ENCODE peak calls at places on chromosomes 6 and 20, in nine cellular contexts. X is fibroblast of lung, C is psoas muscle, K is H9, T is body of pancreas, A is heart right ventricle, L is cardiac muscle cell, O is mammary epithelial cell, M is spleen. H is an unnamed sample. For H3K4me1, the result is how much of the 10 kb centered on the place peaks cover.

GRCh38 chr20:32473231-32474008 is 111.7 kb downstream of the NOL4L start:
- DNase-seq in M (no peak), X (no peak), O (no peak), T (peak), C (no peak), K (no peak), A (no peak), L (no peak), H (peak)

GRCh38 chr6:37089783-37090182 is 80.2 kb upstream of the PIM1 start:
- DNase-seq in X (no peak), O (no peak), L (no peak), K (no peak), M (no peak), C (no peak), A (no peak), T (no peak), H (no peak)

GRCh38 chr6:167129159-167129558 is 6.3 kb downstream of the CCR6 start:
- DNase-seq in L (no peak), O (no peak), C (no peak), X (no peak), A (no peak), T (no peak), M (no peak), K (no peak), H (no peak)

GRCh38 chr20:61310954-61311353 is 58.9 kb downstream of the CDH4 start:
- DNase-seq in A (no peak), L (no peak), T (no peak), K (no peak), M (no peak), X (no peak), C (no peak), O (no peak), H (no peak)

GRCh38 chr20:32522525-32522774 is 62.7 kb downstream of the NOL4L start:
- DNase-seq in T (no peak), L (no peak), O (no peak), X (no peak), C (peak), A (no peak), K (no peak), M (peak), H (no peak)

GRCh38 chr6:133973109-133973971 is 20.3 kb downstream of the TBPL1 start:
- DNase-seq in K (no peak), T (no peak), C (no peak), X (peak), M (no peak), L (peak), O (peak), A (no peak), H (no peak)

GRCh38 chr6:117483645-117484016 is 1.2 kb downstream of the DCBLD1 start:
- DNase-seq in K (no peak), O (peak), M (no peak), T (no peak), X (peak), C (no peak), A (no peak), L (peak), H (no peak)

GRCh38 chr20:3177746-3178477 is 4.6 kb upstream of the LZTS3 start:
- DNase-seq in O (no peak), A (no peak), L (no peak), X (no peak), M (peak), T (no peak), C (peak), K (no peak), H (no peak)

GRCh38 chr6:7542065-7542877 is 800 bp downstream of the DSP start:
- DNase-seq in M (peak), L (no peak), X (no peak), C (no peak), A (peak), T (peak), K (peak), O (no peak), H (peak)

GRCh38 chr20:53163486-53163885 is 191.3 kb downstream of the TSHZ2 start:
- DNase-seq in C (no peak), K (no peak), O (peak), M (no peak), A (no peak), T (peak), X (peak), L (peak), H (no peak)

GRCh38 chr6:80181352-80182081 is 75.0 kb downstream of the BCKDHB start:
- DNase-seq in T (no peak), X (peak), C (no peak), L (no peak), K (no peak), O (no peak), M (no peak), A (no peak), H (no peak)

GRCh38 chr6:32868257-32868788 is 14.3 kb downstream of the PSMB9 start:
- DNase-seq in K (peak), O (peak), L (peak), A (peak), C (peak), X (peak), T (peak), M (peak), H (peak)

GRCh38 chr20:62640870-62641748 is 1.2 kb upstream of the SLCO4A1 start:
- DNase-seq in X (no peak), O (no peak), L (no peak), A (no peak), K (no peak), C (no peak), T (no peak), M (peak), H (no peak)

GRCh38 chr6:33126101-33126714 is 50.4 kb downstream of the HLA-DPB1 start:
- DNase-seq in M (peak), A (peak), O (peak), C (peak), T (peak), X (peak), K (peak), L (peak), H (peak)

GRCh38 chr6:44062771-44063560 is 64.3 kb downstream of the MRPL14 start:
- DNase-seq in L (peak), K (peak), M (peak), X (no peak), T (no peak), O (peak), A (no peak), C (no peak), H (no peak)

GRCh38 chr20:17849901-17850673 is 118.5 kb downstream of the SNX5 start:
- DNase-seq in M (no peak), K (no peak), A (peak), T (peak), O (peak), L (peak), X (peak), C (peak), H (no peak)

GRCh38 chr20:49865559-49865958 is 49.8 kb downstream of the SPATA2 start:
- DNase-seq in K (no peak), X (no peak), L (peak), M (no peak), A (no peak), C (no peak), T (no peak), O (no peak), H (peak)

GRCh38 chr20:4925842-4926530 is 75.3 kb downstream of the SLC23A2 start:
- DNase-seq in K (no peak), M (no peak), T (peak), L (peak), X (peak), O (peak), A (peak), C (peak), H (no peak)

GRCh38 chr6:155782320-155782730 is 326.7 kb upstream of the NOX3 start:
- DNase-seq in O (peak), M (no peak), X (peak), K (no peak), L (peak), T (peak), A (no peak), C (no peak), H (no peak)

GRCh38 chr6:145428656-145429173 is 306.6 kb downstream of the EPM2A start:
- DNase-seq in M (no peak), L (peak), O (no peak), C (no peak), T (no peak), X (no peak), A (no peak), K (no peak), H (no peak)

GRCh38 chr6:83514877-83515466 is 2.6 kb downstream of the PRSS35 start:
- DNase-seq in M (no peak), X (peak), L (peak), T (peak), O (peak), A (no peak), C (no peak), K (no peak), H (peak)

GRCh38 chr6:129730477-129731165 is 20.6 kb upstream of the ARHGAP18 start:
- DNase-seq in C (no peak), O (no peak), K (no peak), T (peak), L (peak), M (no peak), A (no peak), X (peak), H (no peak)
- TF ChIP-seq CTCF in C (peak), O (peak), K (peak), T (no peak), L (peak), M (peak), A (peak), X (peak), H (peak)

GRCh38 chr20:25055711-25056492 is 2.0 kb downstream of the ACSS1 start:
- DNase-seq in T (peak), O (no peak), A (no peak), M (peak), C (no peak), L (peak), K (no peak), X (no peak), H (no peak)
- H3K4me1 ChIP-seq in T (half or more), O (under half), A (half or more), M (half or more), C (half or more), L (under half), K (under half), X (under half), H (half or more)

DNA sequence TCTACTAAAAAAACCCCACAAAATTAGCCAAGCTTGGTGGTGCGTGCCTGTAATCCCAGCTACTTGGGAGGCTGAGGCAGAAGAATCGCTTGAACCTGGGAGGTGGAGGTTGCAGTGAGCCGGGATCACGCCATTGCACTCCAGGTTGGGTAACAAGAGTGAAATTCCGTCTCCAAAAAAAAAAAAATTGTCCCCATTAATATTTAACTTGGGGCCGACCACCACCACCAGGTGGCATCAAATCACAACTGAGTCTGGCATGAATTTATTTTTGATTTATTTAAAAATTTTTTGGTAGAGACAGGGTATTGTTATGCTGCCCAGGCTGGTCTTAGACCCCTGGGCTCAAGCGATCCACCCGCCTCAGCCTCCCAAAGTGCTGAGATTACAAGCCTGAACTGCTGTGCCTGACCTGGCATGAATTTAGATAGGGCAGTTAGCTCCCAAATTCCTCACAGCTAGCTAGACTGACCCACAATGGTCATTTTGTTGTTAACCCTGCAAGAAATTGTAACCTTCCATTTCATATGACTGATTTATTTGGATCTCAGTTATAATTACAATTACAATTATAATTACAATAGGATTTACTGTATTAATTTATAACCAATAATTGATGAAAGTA is 17.1 kb upstream of the BEND3 start:
- DNase-seq in X (peak), L (peak), C (no peak), A (no peak), K (no peak), M (no peak), O (no peak), T (peak), H (no peak)
- TF ChIP-seq CTCF in X (peak), L (peak), C (peak), A (peak), K (peak), M (peak), O (no peak), T (no peak), H (peak)

DNA sequence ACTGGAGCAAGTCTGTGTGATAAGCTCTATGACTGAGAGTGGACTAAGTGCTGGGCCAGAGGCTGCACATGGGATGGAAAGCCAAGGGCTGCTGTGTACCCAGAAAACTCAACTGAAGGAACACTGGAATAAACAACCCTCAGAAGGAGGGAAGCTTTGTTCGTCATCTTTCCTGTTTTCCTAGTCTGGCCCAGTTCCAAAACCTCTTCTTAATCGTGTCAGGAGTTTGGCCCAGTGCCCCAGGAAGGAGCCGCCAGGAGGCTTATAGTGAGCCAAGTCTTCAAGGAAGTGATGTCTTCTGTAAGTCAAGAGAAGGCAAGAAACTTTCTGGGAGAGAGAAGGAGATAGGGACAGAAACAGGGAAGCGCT is 23.3 kb upstream of the TOP1 start:
- DNase-seq in T (peak), M (no peak), K (no peak), A (peak), X (peak), C (peak), O (peak), L (peak), H (no peak)
- H3K4me1 ChIP-seq in T (under half), M (half or more), K (under half), A (under half), X (under half), C (under half), O (under half), L (under half), H (half or more)

GRCh38 chr6:113458368-113459010 is 398.7 kb upstream of the MARCKS start:
- DNase-seq in C (no peak), O (no peak), T (no peak), L (peak), X (no peak), M (no peak), A (no peak), K (no peak), H (no peak)

GRCh38 chr6:113457751-113458150 is 399.4 kb upstream of the MARCKS start:
- DNase-seq in T (no peak), A (no peak), C (no peak), X (no peak), M (no peak), O (no peak), K (no peak), L (no peak), H (no peak)

GRCh38 chr6:113464536-113464935 is 392.6 kb upstream of the MARCKS start:
- DNase-seq in X (no peak), O (no peak), T (no peak), K (no peak), C (no peak), M (no peak), L (no peak), A (no peak), H (no peak)

GRCh38 chr6:113464959-113465358 is 392.2 kb upstream of the MARCKS start:
- DNase-seq in L (peak), K (no peak), A (no peak), T (no peak), M (no peak), C (no peak), X (peak), O (peak), H (no peak)

GRCh38 chr6:113461153-113461897 is 395.8 kb upstream of the MARCKS start:
- DNase-seq in X (no peak), A (no peak), C (no peak), T (no peak), O (no peak), L (peak), K (no peak), M (no peak), H (no peak)
- TF ChIP-seq CTCF in X (peak), A (no peak), C (no peak), T (no peak), O (peak), L (peak), K (peak), M (no peak), H (peak)

GRCh38 chr6:108585921-108586320 is 25.2 kb downstream of the FOXO3 start:
- DNase-seq in O (no peak), K (no peak), A (no peak), X (no peak), C (no peak), L (no peak), M (no peak), T (no peak), H (no peak)
- H3K4me1 ChIP-seq in O (half or more), K (under half), A (half or more), X (half or more), C (half or more), L (half or more), M (half or more), T (half or more), H (under half)

GRCh38 chr6:41529049-41529448 is 17.1 kb upstream of the FOXP4 start:
- DNase-seq in M (no peak), X (no peak), A (no peak), C (no peak), T (no peak), L (no peak), O (no peak), K (no peak), H (no peak)
- TF ChIP-seq CTCF in M (no peak), X (no peak), A (no peak), C (no peak), T (no peak), L (no peak), O (no peak), K (no peak), H (no peak)

DNA sequence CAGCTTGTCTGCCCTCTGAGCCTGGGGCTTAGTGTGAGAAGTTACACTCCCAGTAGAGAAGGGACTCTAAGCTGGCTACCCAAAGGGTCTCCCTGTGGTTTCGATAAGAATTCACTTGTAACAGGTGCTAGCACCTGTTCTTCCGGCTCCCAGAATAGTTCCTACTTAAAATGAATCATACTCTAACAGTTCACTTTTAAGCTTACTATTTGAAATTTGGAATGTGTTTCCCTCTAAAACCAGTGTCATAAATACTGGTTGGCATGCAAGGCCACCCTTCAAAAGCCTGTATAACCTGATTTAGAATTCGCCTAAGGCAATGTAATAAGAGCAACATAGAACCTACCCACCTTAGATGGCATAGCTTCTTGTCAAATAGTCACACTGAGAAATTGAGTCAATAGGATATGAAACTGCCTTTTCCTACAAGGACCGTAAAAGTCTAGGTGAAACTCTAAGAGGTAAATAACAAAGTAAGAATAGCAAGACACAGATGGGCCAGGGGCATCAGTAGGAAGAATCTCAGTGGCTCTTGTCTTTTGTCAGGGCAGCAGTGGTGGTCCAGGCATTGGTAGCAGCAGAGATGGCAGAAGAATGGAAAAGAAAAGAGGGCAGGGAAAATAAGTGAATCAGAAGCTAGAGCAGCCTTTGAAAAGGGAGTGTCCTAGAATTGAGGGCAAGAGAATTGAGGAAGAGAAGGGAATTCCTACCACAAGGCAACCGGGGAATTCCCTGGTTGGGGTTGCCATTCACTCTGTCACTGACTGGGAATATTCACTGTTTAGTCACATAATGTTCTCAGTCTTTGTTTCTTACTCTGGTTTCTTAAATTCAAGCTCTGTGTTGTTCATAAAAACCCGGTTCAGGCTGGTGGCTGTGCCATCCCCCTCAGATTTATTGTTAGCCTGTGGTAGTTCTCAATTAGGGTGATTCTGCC is 91.5 kb downstream of the HIVEP2 start:
- DNase-seq in M (no peak), C (no peak), O (peak), X (no peak), K (no peak), A (no peak), T (no peak), L (no peak), H (no peak)
- H3K4me1 ChIP-seq in M (half or more), C (half or more), O (under half), X (under half), K (under half), A (under half), T (under half), L (under half), H (under half)

H was measured in Caco-2.